ENCODE peak calls at places on chromosomes 7 and 10, in four cellular contexts. A is WERI-Rb-1, P is fibroblast of villous mesenchyme, Z is A549. C is an unnamed sample.

GRCh38 chr7:131306777-131307176 is 20.9 kb upstream of the MKLN1 start:
- DNase-seq in P (no peak), Z (no peak), A (no peak), C (no peak)

GRCh38 chr7:108015740-108016139 is 12.8 kb upstream of the LAMB1 start:
- DNase-seq in P (no peak), A (no peak), Z (no peak), C (no peak)

GRCh38 chr10:69750726-69751125 is 51.0 kb upstream of the COL13A1 start:
- DNase-seq in A (no peak), Z (no peak), P (no peak), C (no peak)

GRCh38 chr7:151742713-151743480 is 134.0 kb downstream of the PRKAG2 start:
- DNase-seq in A (no peak), Z (no peak), P (no peak), C (no peak)

GRCh38 chr10:43315535-43316245 is 48.8 kb upstream of the RASGEF1A start:
- DNase-seq in A (no peak), Z (no peak), P (no peak), C (no peak)

GRCh38 chr7:36871863-36872262 is 147.6 kb upstream of the AOAH start:
- DNase-seq in A (no peak), Z (no peak), P (no peak), C (no peak)

GRCh38 chr7:110119883-110120581 is 970.9 kb upstream of the LRRN3 start:
- DNase-seq in Z (no peak), A (no peak), P (no peak), C (no peak)

GRCh38 chr10:96118604-96119450 is 11.3 kb upstream of the ZNF518A start:
- DNase-seq in P (peak; percentile 22), Z (peak; percentile 72), A (no peak), C (no peak)

GRCh38 chr10:89921422-89921821 is 220.0 kb downstream of the KIF20B start:
- DNase-seq in Z (peak; percentile 7), A (no peak), P (no peak), C (no peak)

GRCh38 chr10:64271508-64271907 is 750.3 kb downstream of the REEP3 start:
- DNase-seq in A (no peak), Z (no peak), P (no peak), C (no peak)

GRCh38 chr7:123351506-123352225 is 151.9 kb upstream of the SLC13A1 start:
- DNase-seq in P (no peak), Z (no peak), A (no peak), C (peak; percentile 11)

GRCh38 chr10:119131512-119132240 is 27.8 kb downstream of the DENND10 start:
- DNase-seq in Z (no peak), P (peak; percentile 85), A (peak; percentile 37), C (peak; percentile 73)

GRCh38 chr7:103065666-103066065 is 8.9 kb downstream of the FBXL13 start:
- DNase-seq in P (peak; percentile 49), Z (peak; percentile 17), A (peak; percentile 64), C (peak; percentile 46)
- TF ChIP-seq CTCF in P (peak; percentile 74), Z (peak; percentile 42), A (peak; percentile 85), C (peak; percentile 65)

GRCh38 chr10:14605231-14605925 is 169.3 kb downstream of the FAM107B start:
- DNase-seq in P (peak; percentile 53), Z (no peak), A (no peak), C (peak; percentile 45)
- H3K4me3 ChIP-seq in P (peak overlapping the region; percentile 71), Z (peak overlapping the region; percentile 98), A (no peak overlapping the region), C (peak overlapping the region; percentile 63)

GRCh38 chr7:106217089-106217542 is 67.7 kb downstream of the NAMPT start:
- DNase-seq in P (peak; percentile 91), A (no peak), Z (peak; percentile 38), C (peak; percentile 97)
- TF ChIP-seq CTCF in P (no peak), A (no peak), Z (no peak), C (no peak)

DNA sequence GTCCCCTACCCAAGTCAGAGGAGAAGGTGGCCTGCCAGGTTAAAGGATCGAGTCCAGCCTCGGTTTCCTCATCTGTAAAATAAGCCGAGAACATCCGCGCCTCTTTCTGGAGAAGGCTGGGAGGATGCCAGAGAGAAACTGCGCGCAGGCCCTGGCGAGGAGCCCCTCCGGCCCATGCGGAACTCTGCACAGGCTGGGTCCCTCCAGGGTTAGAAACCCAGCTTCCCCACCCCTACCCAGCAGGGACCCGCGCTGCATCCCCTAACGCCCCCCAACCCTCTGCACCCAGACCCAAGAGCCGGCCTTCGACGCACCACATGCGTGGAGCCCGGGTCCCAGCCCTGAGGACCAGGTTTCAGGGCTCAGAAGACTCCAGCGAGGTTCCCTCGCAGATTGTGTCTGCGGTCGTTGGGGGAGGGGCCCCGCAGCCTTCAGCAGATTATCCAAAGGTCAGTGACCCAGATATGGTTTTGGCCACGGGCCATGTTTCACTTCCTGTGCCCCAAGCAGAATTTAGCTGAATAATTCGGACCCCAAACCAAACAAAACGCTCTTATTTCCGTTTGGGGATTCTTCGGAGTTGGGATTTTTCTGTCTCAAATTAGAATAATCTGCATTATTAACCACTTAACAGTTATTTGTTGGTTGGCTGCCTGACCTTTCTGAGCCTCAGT is 167.8 kb downstream of the UBE2H start:
- DNase-seq in P (no peak), Z (no peak), A (no peak), C (no peak)
- H3K4me3 ChIP-seq in P (no peak overlapping the region), Z (no peak overlapping the region), A (no peak overlapping the region), C (no peak overlapping the region)

GRCh38 chr10:91797874-91798735 is at the start of gene TNKS2:
- DNase-seq in Z (peak; percentile 84), P (peak; percentile 93), A (peak; percentile 96), C (peak; percentile 94)
- TF ChIP-seq CTCF in Z (no peak), P (no peak), A (no peak), C (no peak)

GRCh38 chr10:35126530-35127288 is at the start of gene CREM:
- DNase-seq in Z (peak; percentile 85), A (peak; percentile 96), P (peak; percentile 98), C (peak; percentile 97)

GRCh38 chr10:35126062-35126529 is 550 bp upstream of the CREM start:
- DNase-seq in P (no peak), A (no peak), Z (no peak), C (no peak)

GRCh38 chr10:35127289-35127891 is 744 bp downstream of the CREM start:
- DNase-seq in A (peak; percentile 9), P (peak; percentile 75), Z (peak; percentile 43), C (peak; percentile 70)

GRCh38 chr10:35130588-35131146 is 4.0 kb downstream of the CREM start:
- DNase-seq in A (no peak), Z (no peak), P (no peak), C (no peak)

DNA sequence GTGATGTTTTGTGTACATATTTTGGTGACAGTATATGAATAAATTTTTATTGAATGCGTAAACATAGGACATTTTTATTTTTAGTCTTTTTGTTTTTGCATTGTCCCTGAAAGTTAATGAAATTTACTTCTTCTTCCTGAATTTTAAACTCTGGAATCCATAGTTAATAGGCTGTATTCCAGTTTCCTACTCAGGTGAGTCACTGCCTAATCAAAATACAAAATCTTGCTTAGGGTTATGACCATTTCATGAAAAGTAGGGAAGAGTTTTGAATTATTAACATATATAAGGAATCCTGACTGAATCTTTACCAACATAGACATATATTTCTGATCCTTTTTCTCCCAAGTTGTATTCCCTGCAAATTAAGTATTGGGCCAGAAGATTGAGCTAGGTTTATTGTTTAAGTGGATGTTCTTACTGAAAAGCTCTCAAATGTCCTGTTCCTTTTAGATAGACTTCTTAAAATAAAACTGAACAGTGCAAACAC is 2.6 kb downstream of the CREM start:
- DNase-seq in Z (no peak), P (no peak), A (no peak), C (no peak)
- H3K4me3 ChIP-seq in Z (peak overlapping the region; percentile 87), P (no peak overlapping the region), A (no peak overlapping the region), C (no peak overlapping the region)

DNA sequence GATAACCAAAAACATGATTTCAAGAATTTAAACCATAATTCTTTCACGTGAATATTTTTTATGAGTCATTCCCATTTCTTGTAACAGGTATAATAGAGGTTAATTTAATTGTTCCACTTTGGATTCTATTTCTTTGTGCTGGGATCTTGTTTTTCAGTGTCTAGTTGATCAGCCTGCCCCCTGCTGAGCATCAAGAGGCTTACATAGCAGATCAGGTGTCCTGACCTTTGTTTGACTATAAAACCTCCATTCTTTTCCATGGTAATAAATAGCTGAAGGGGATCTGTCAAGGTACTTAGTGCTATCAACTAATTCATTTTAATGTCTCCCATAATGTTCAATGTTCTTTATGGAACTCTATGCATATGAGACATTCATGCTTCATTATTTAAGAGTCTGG is 4.9 kb downstream of the COL17A1 start:
- DNase-seq in A (peak; percentile 44), Z (peak; percentile 20), P (peak; percentile 22), C (peak; percentile 58)
- TF ChIP-seq CTCF in A (peak; percentile 56), Z (peak; percentile 24), P (peak; percentile 52), C (peak; percentile 59)

GRCh38 chr10:37826806-37827205 is 30.6 kb downstream of the ZNF248 start:
- DNase-seq in A (no peak), Z (no peak), P (no peak), C (no peak)

GRCh38 chr10:37831495-37832333 is 25.7 kb downstream of the ZNF248 start:
- DNase-seq in A (no peak), P (no peak), Z (no peak), C (no peak)
- H3K4me3 ChIP-seq in A (no peak overlapping the region), P (no peak overlapping the region), Z (no peak overlapping the region), C (no peak overlapping the region)

GRCh38 chr10:5089869-5090268 is 4.3 kb upstream of the AKR1C3 start:
- DNase-seq in Z (no peak), A (no peak), P (peak; percentile 50), C (peak; percentile 60)
- TF ChIP-seq CTCF in Z (no peak), A (no peak), P (peak; percentile 72), C (peak; percentile 57)

GRCh38 chr7:102044984-102045673 is 227.7 kb downstream of the CUX1 start:
- DNase-seq in P (peak; percentile 95), Z (no peak), A (no peak), C (peak; percentile 85)

GRCh38 chr7:102046373-102047117 is 229.1 kb downstream of the CUX1 start:
- DNase-seq in A (no peak), Z (no peak), P (no peak), C (no peak)

GRCh38 chr7:102042016-102042656 is 224.7 kb downstream of the CUX1 start:
- DNase-seq in P (no peak), A (no peak), Z (peak; percentile 27), C (peak; percentile 61)

GRCh38 chr7:102045681-102046372 is 228.4 kb downstream of the CUX1 start:
- DNase-seq in A (no peak), P (no peak), Z (no peak), C (no peak)

DNA sequence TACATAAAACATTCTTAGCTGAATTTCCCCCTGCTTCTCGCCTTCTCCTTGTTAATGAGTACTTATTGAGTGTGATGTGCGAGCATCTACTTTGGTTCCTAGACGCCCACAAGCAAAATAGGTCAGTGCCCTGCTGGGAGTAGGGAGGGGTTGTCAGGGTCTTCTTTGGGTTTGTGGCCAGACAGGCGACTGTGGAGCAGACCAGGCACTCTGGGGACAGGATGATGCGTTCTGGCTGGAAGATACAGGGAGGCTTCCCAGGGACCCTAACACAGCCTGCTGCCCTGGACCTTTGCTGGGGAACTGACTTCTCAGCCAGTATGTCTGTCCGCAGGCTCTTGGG is 227.2 kb downstream of the CUX1 start:
- DNase-seq in A (no peak), Z (no peak), P (no peak), C (no peak)
- H3K4me3 ChIP-seq in A (no peak overlapping the region), Z (no peak overlapping the region), P (no peak overlapping the region), C (no peak overlapping the region)

C was measured in fibroblast of pulmonary artery.